ENCODE peak calls at places on chromosome 9, in four cellular contexts. One of them, this sample, is unnamed.

GRCh38 chr9:132878695-132879064 is at the start of gene SPACA9:
- DNase-seq in mucosa of descending colon: peak
- DNase-seq in BE2C: peak
- DNase-seq in RWPE2: peak
- DNase-seq in this sample: peak

GRCh38 chr9:13213337-13213736 is 66.2 kb downstream of the MPDZ start:
- DNase-seq in mucosa of descending colon: no peak
- DNase-seq in BE2C: no peak
- DNase-seq in RWPE2: no peak
- DNase-seq in this sample: no peak

GRCh38 chr9:132042324-132042723 is 37.3 kb downstream of the MED27 start:
- DNase-seq in mucosa of descending colon: no peak
- DNase-seq in BE2C: no peak
- DNase-seq in RWPE2: no peak
- DNase-seq in this sample: no peak

GRCh38 chr9:121440265-121440664 is 59.4 kb downstream of the GGTA1 start:
- DNase-seq in mucosa of descending colon: no peak
- DNase-seq in BE2C: no peak
- DNase-seq in RWPE2: no peak
- DNase-seq in this sample: no peak

GRCh38 chr9:83955985-83956287 is 24.1 kb downstream of the HNRNPK start:
- DNase-seq in mucosa of descending colon: no peak
- DNase-seq in BE2C: no peak
- DNase-seq in RWPE2: no peak
- DNase-seq in this sample: no peak

GRCh38 chr9:94937214-94937903 is 210.9 kb downstream of the AOPEP start:
- DNase-seq in mucosa of descending colon: no peak
- DNase-seq in BE2C: no peak
- DNase-seq in RWPE2: no peak
- DNase-seq in this sample: no peak

GRCh38 chr9:127415158-127415557 is 9.0 kb upstream of the ZNF79 start:
- DNase-seq in mucosa of descending colon: no peak
- DNase-seq in BE2C: no peak
- DNase-seq in RWPE2: no peak
- DNase-seq in this sample: no peak

GRCh38 chr9:65449423-65449822 is 164.4 kb upstream of the FOXD4L5 start:
- DNase-seq in mucosa of descending colon: no peak
- DNase-seq in BE2C: no peak
- DNase-seq in RWPE2: no peak
- DNase-seq in this sample: no peak

GRCh38 chr9:3887798-3888495 is 362.1 kb upstream of the RFX3 start:
- DNase-seq in mucosa of descending colon: no peak
- DNase-seq in BE2C: no peak
- DNase-seq in RWPE2: no peak
- DNase-seq in this sample: no peak

GRCh38 chr9:125387861-125388524 is 126.4 kb downstream of the GAPVD1 start:
- DNase-seq in mucosa of descending colon: no peak
- DNase-seq in BE2C: no peak
- DNase-seq in RWPE2: no peak
- DNase-seq in this sample: no peak

GRCh38 chr9:87528969-87529368 is 31.3 kb downstream of the DAPK1 start:
- DNase-seq in mucosa of descending colon: no peak
- DNase-seq in BE2C: no peak
- DNase-seq in RWPE2: no peak
- DNase-seq in this sample: no peak

GRCh38 chr9:109110326-109111014 is 9.3 kb downstream of the TMEM245 start:
- DNase-seq in mucosa of descending colon: no peak
- DNase-seq in BE2C: no peak
- DNase-seq in RWPE2: no peak
- DNase-seq in this sample: no peak

GRCh38 chr9:94802795-94803194 is 76.3 kb downstream of the AOPEP start:
- DNase-seq in mucosa of descending colon: no peak
- DNase-seq in BE2C: no peak
- DNase-seq in RWPE2: no peak
- DNase-seq in this sample: no peak

GRCh38 chr9:137293482-137294090 is 8.5 kb downstream of the NRARP start:
- DNase-seq in mucosa of descending colon: peak
- DNase-seq in BE2C: no peak
- DNase-seq in RWPE2: no peak
- DNase-seq in this sample: no peak

GRCh38 chr9:91408475-91408874 is 15.2 kb downstream of the NFIL3 start:
- DNase-seq in mucosa of descending colon: no peak
- DNase-seq in BE2C: no peak
- DNase-seq in RWPE2: no peak
- DNase-seq in this sample: no peak

GRCh38 chr9:133184971-133185370 is 21.3 kb upstream of the GBGT1 start:
- DNase-seq in mucosa of descending colon: no peak
- DNase-seq in BE2C: peak
- DNase-seq in RWPE2: no peak
- DNase-seq in this sample: no peak

GRCh38 chr9:16608906-16609305 is 261.6 kb downstream of the BNC2 start:
- DNase-seq in mucosa of descending colon: no peak
- DNase-seq in BE2C: no peak
- DNase-seq in RWPE2: no peak
- DNase-seq in this sample: no peak

GRCh38 chr9:81671880-81672280 is 17.5 kb downstream of the TLE1 start:
- DNase-seq in mucosa of descending colon: peak
- DNase-seq in BE2C: peak
- DNase-seq in RWPE2: no peak
- DNase-seq in this sample: peak

GRCh38 chr9:132026932-132027585 is 52.6 kb downstream of the MED27 start:
- DNase-seq in mucosa of descending colon: no peak
- DNase-seq in BE2C: no peak
- DNase-seq in RWPE2: no peak
- DNase-seq in this sample: no peak

GRCh38 chr9:73170185-73170957 is 18.7 kb downstream of the ANXA1 start:
- DNase-seq in mucosa of descending colon: no peak
- DNase-seq in BE2C: no peak
- DNase-seq in RWPE2: no peak
- DNase-seq in this sample: no peak

GRCh38 chr9:126347911-126348760 is 21.5 kb downstream of the MVB12B start:
- DNase-seq in mucosa of descending colon: peak
- DNase-seq in BE2C: no peak
- DNase-seq in RWPE2: no peak
- DNase-seq in this sample: no peak

GRCh38 chr9:105993051-105993854 is 298.9 kb downstream of the TMEM38B start:
- DNase-seq in mucosa of descending colon: no peak
- DNase-seq in BE2C: no peak
- DNase-seq in RWPE2: no peak
- DNase-seq in this sample: no peak

GRCh38 chr9:84670106-84670800 is 724 bp downstream of the NTRK2 start:
- DNase-seq in mucosa of descending colon: no peak
- DNase-seq in BE2C: no peak
- DNase-seq in RWPE2: no peak
- DNase-seq in this sample: no peak

GRCh38 chr9:137412431-137412830 is 10.5 kb downstream of the EXD3 start:
- DNase-seq in mucosa of descending colon: no peak
- DNase-seq in BE2C: no peak
- DNase-seq in RWPE2: no peak
- DNase-seq in this sample: no peak

GRCh38 chr9:16530669-16531461 is 339.6 kb downstream of the BNC2 start:
- DNase-seq in mucosa of descending colon: no peak
- DNase-seq in BE2C: no peak
- DNase-seq in RWPE2: peak
- DNase-seq in this sample: no peak

GRCh38 chr9:95793924-95794828 is 81.3 kb upstream of the ERCC6L2 start:
- DNase-seq in mucosa of descending colon: no peak
- DNase-seq in BE2C: no peak
- DNase-seq in RWPE2: no peak
- DNase-seq in this sample: no peak

GRCh38 chr9:17839744-17840143 is 260.9 kb downstream of the SH3GL2 start:
- DNase-seq in mucosa of descending colon: no peak
- DNase-seq in BE2C: no peak
- DNase-seq in RWPE2: no peak
- DNase-seq in this sample: no peak

GRCh38 chr9:95510610-95511231 is 6.0 kb downstream of the PTCH1 start:
- DNase-seq in mucosa of descending colon: peak
- DNase-seq in BE2C: peak
- DNase-seq in RWPE2: peak
- DNase-seq in this sample: peak

GRCh38 chr9:124812401-124813016 is 35.6 kb downstream of the OLFML2A start:
- DNase-seq in mucosa of descending colon: no peak
- DNase-seq in BE2C: peak
- DNase-seq in RWPE2: peak
- DNase-seq in this sample: no peak

GRCh38 chr9:6552033-6552737 is 93.3 kb downstream of the GLDC start:
- DNase-seq in mucosa of descending colon: no peak
- DNase-seq in BE2C: no peak
- DNase-seq in RWPE2: no peak
- DNase-seq in this sample: no peak

GRCh38 chr9:134602547-134603362 is 38.8 kb upstream of the COL5A1 start:
- DNase-seq in mucosa of descending colon: no peak
- DNase-seq in BE2C: peak
- DNase-seq in RWPE2: no peak
- DNase-seq in this sample: no peak

GRCh38 chr9:98075332-98075805 is 18.8 kb downstream of the NANS start:
- DNase-seq in mucosa of descending colon: no peak
- DNase-seq in BE2C: no peak
- DNase-seq in RWPE2: no peak
- DNase-seq in this sample: no peak
- H3K4me3 ChIP-seq in mucosa of descending colon: no peak
- H3K4me3 ChIP-seq in BE2C: no peak
- H3K4me3 ChIP-seq in RWPE2: no peak
- H3K4me3 ChIP-seq in this sample: no peak

GRCh38 chr9:112175796-112176315 is 759 bp upstream of the SUSD1 start:
- DNase-seq in mucosa of descending colon: peak
- DNase-seq in BE2C: no peak
- DNase-seq in RWPE2: no peak
- DNase-seq in this sample: no peak

GRCh38 chr9:112173489-112174222 is 1.4 kb downstream of the SUSD1 start:
- DNase-seq in mucosa of descending colon: peak
- DNase-seq in BE2C: no peak
- DNase-seq in RWPE2: no peak
- DNase-seq in this sample: no peak

GRCh38 chr9:112174965-112175795 is at the start of gene SUSD1:
- DNase-seq in mucosa of descending colon: peak
- DNase-seq in BE2C: peak
- DNase-seq in RWPE2: no peak
- DNase-seq in this sample: peak

GRCh38 chr9:112176410-112177010 is 1.4 kb upstream of the SUSD1 start:
- DNase-seq in mucosa of descending colon: no peak
- DNase-seq in BE2C: no peak
- DNase-seq in RWPE2: no peak
- DNase-seq in this sample: no peak

GRCh38 chr9:112174223-112174964 is 703 bp downstream of the SUSD1 start:
- DNase-seq in mucosa of descending colon: peak
- DNase-seq in BE2C: peak
- DNase-seq in RWPE2: no peak
- DNase-seq in this sample: peak
- H3K4me3 ChIP-seq in mucosa of descending colon: peak
- H3K4me3 ChIP-seq in BE2C: peak
- H3K4me3 ChIP-seq in RWPE2: peak
- H3K4me3 ChIP-seq in this sample: peak

GRCh38 chr9:21966140-21966851 is 27.9 kb downstream of the CDKN2A start:
- DNase-seq in mucosa of descending colon: no peak
- DNase-seq in BE2C: no peak
- DNase-seq in RWPE2: no peak
- DNase-seq in this sample: no peak
- H3K4me3 ChIP-seq in mucosa of descending colon: no peak
- H3K4me3 ChIP-seq in BE2C: no peak
- H3K4me3 ChIP-seq in RWPE2: no peak
- H3K4me3 ChIP-seq in this sample: no peak

GRCh38 chr9:14396171-14396570 is 82.2 kb upstream of the NFIB start:
- DNase-seq in mucosa of descending colon: no peak
- DNase-seq in BE2C: no peak
- DNase-seq in RWPE2: no peak
- DNase-seq in this sample: no peak

GRCh38 chr9:14391620-14392019 is 77.7 kb upstream of the NFIB start:
- DNase-seq in mucosa of descending colon: no peak
- DNase-seq in BE2C: no peak
- DNase-seq in RWPE2: no peak
- DNase-seq in this sample: no peak

GRCh38 chr9:14399736-14400657 is 86.1 kb upstream of the NFIB start:
- DNase-seq in mucosa of descending colon: no peak
- DNase-seq in BE2C: no peak
- DNase-seq in RWPE2: no peak
- DNase-seq in this sample: no peak

GRCh38 chr9:14393382-14393781 is 79.4 kb upstream of the NFIB start:
- DNase-seq in mucosa of descending colon: no peak
- DNase-seq in BE2C: no peak
- DNase-seq in RWPE2: no peak
- DNase-seq in this sample: no peak

GRCh38 chr9:14395300-14396082 is 81.5 kb upstream of the NFIB start:
- DNase-seq in mucosa of descending colon: no peak
- DNase-seq in BE2C: peak
- DNase-seq in RWPE2: no peak
- DNase-seq in this sample: no peak
- H3K4me3 ChIP-seq in mucosa of descending colon: no peak
- H3K4me3 ChIP-seq in BE2C: no peak
- H3K4me3 ChIP-seq in RWPE2: no peak
- H3K4me3 ChIP-seq in this sample: no peak

DNA sequence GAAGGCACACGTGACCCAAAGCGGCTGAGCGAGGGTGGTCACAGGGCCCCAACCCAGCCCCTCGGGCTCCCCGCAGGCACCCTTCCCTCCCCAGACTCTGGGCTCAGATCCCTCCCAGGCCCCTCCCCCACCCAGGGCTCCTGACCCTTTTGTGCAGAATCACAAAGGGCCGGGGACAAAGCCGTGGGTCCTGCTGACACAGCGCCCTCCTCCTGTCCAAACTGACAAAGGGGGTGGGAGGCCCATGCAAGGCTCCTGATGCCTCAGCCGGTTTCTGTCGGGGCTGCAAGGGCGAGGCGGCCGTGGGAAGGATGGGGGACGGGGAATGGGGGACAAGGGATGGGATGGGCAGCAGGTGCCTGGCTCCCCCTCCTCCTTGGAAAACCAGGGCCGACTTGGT is 43.5 kb upstream of the UBAC1 start:
- DNase-seq in mucosa of descending colon: no peak
- DNase-seq in BE2C: no peak
- DNase-seq in RWPE2: no peak
- DNase-seq in this sample: no peak
- H3K4me3 ChIP-seq in mucosa of descending colon: no peak
- H3K4me3 ChIP-seq in BE2C: no peak
- H3K4me3 ChIP-seq in RWPE2: no peak
- H3K4me3 ChIP-seq in this sample: no peak

DNA sequence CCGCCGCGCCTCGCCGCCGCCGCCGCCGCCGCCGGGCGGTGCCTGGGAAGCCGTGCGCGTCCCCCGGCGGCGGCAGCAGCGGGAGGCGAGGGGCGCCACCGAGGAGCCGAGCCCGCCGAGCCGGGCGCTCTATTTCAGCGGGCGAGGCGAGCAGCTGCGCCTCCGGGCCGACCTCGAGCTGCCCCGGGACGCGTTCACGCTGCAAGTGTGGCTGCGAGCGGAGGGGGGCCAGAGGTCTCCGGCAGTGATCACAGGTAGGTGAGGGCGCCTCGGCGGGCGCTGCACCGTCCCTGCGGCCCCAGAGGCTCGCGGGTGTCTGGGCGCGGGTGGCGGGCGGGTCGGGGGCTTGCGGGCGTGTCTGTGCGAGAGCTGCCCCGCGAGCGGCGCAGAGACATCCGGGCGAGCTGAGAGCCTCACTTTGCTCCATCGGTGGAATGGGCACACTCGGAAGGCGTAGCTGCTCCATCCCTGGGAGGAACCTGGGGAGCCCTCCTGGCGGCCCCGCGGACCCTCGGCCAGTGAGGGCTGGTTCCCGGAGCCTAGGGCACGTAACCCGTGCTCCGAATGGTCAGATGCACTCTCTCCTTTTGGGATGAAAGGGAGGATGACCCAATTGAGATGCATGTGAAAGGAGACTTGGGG is 864 bp downstream of the PAPPA start:
- DNase-seq in mucosa of descending colon: peak
- DNase-seq in BE2C: peak
- DNase-seq in RWPE2: no peak
- DNase-seq in this sample: no peak
- H3K4me3 ChIP-seq in mucosa of descending colon: peak
- H3K4me3 ChIP-seq in BE2C: no peak
- H3K4me3 ChIP-seq in RWPE2: peak
- H3K4me3 ChIP-seq in this sample: peak

This sample was measured in right lobe of liver.